ENCODE peak calls at places on chromosome 12, in four cellular contexts. L, V, F and B are unnamed samples. For H3K4me1, the result is how much of the 10 kb centered on the place peaks cover.

GRCh38 chr12:132395192-132395907 is 66.0 kb upstream of the GALNT9 start:
- DNase-seq in L (no peak), F (no peak), V (no peak), B (no peak)

GRCh38 chr12:27901959-27902358 is 70.6 kb downstream of the PTHLH start:
- DNase-seq in V (no peak), L (no peak), F (no peak), B (peak)

GRCh38 chr12:1846421-1847405 is 26.3 kb downstream of the LRTM2 start:
- DNase-seq in V (no peak), F (no peak), L (no peak), B (no peak)

GRCh38 chr12:94427520-94428381 is 31.9 kb downstream of the CEP83 start:
- DNase-seq in V (no peak), L (peak), F (no peak), B (peak)

GRCh38 chr12:52007158-52007921 is 594 bp downstream of the TAMALIN start:
- DNase-seq in L (peak), V (no peak), F (no peak), B (peak)

GRCh38 chr12:26239508-26240328 is 44.3 kb downstream of the SSPN start:
- DNase-seq in F (peak), L (no peak), V (peak), B (peak)

GRCh38 chr12:55931780-55932545 is 1.0 kb downstream of the DGKA start:
- DNase-seq in V (no peak), L (peak), F (no peak), B (peak)

GRCh38 chr12:1720494-1720893 is 29.6 kb downstream of the ADIPOR2 start:
- DNase-seq in V (no peak), F (no peak), L (no peak), B (no peak)

GRCh38 chr12:5246196-5246595 is 185.7 kb upstream of the NTF3 start:
- DNase-seq in F (no peak), L (no peak), V (no peak), B (no peak)

GRCh38 chr12:6547987-6548386 is 7.9 kb downstream of the IFFO1 start:
- DNase-seq in L (no peak), V (no peak), F (no peak), B (no peak)

GRCh38 chr12:93060071-93060665 is 131.1 kb upstream of the EEA1 start:
- DNase-seq in F (no peak), V (no peak), L (no peak), B (no peak)

DNA sequence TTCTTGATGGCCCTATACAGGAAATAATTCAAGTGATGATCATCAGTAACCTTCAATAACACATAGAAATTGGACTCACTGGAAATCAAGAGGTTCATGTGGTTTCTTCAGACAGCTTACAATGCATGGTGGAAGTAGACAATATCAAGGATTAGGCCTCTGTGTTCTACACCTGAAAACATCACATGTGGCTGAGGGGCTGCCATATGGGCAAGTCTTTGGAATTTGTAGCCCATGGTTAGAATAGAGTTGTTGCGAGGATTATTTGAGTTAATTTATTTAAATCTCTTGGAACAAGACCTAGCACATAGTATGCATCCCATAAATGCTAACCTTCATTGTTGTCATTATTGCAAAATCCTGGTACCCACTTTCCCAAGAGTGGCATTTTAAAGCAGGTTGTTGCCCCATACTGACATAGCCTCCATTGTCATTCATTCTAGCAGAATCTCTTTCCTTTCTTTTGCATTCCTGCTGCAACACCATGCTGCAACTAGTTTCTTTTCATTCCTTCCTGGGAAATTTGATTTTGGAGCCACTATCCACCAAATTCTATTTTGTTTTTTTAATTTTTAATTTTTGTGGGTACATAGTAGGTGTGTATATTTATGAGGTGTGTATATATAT is 352.7 kb upstream of the NAV3 start:
- DNase-seq in V (no peak), L (no peak), F (no peak), B (no peak)
- H3K4me1 ChIP-seq in V (under half), L (under half), F (under half), B (under half)

GRCh38 chr12:98799411-98799810 is 154.3 kb downstream of the APAF1 start:
- DNase-seq in L (no peak), V (peak), F (no peak), B (no peak)

GRCh38 chr12:98793121-98793520 is 148.0 kb downstream of the APAF1 start:
- DNase-seq in F (no peak), L (no peak), V (no peak), B (no peak)

GRCh38 chr12:98796745-98797144 is 151.7 kb downstream of the APAF1 start:
- DNase-seq in L (no peak), V (no peak), F (no peak), B (no peak)

GRCh38 chr12:98799822-98800221 is 154.7 kb downstream of the APAF1 start:
- DNase-seq in V (no peak), L (no peak), F (no peak), B (no peak)

GRCh38 chr12:98797200-98797599 is 152.1 kb downstream of the APAF1 start:
- DNase-seq in L (no peak), F (no peak), V (no peak), B (no peak)
- H3K4me1 ChIP-seq in L (under half), F (under half), V (under half), B (under half)

GRCh38 chr12:49345840-49346658 is 639 bp upstream of the DNAJC22 start:
- DNase-seq in F (no peak), V (no peak), L (no peak), B (no peak)
- H3K4me1 ChIP-seq in F (half or more), V (half or more), L (under half), B (under half)

GRCh38 chr12:111447571-111448265 is 42.0 kb downstream of the SH2B3 start:
- DNase-seq in V (no peak), F (no peak), L (peak), B (no peak)

GRCh38 chr12:111445311-111446043 is 39.8 kb downstream of the SH2B3 start:
- DNase-seq in V (no peak), F (no peak), L (no peak), B (no peak)

GRCh38 chr12:111446631-111447570 is 41.2 kb downstream of the SH2B3 start:
- DNase-seq in L (peak), F (no peak), V (no peak), B (no peak)

GRCh38 chr12:111444706-111445310 is 39.1 kb downstream of the SH2B3 start:
- DNase-seq in L (peak), V (no peak), F (no peak), B (peak)

GRCh38 chr12:111446044-111446581 is 40.4 kb downstream of the SH2B3 start:
- DNase-seq in L (peak), F (no peak), V (no peak), B (peak)
- H3K4me1 ChIP-seq in L (half or more), F (under half), V (under half), B (under half)

DNA sequence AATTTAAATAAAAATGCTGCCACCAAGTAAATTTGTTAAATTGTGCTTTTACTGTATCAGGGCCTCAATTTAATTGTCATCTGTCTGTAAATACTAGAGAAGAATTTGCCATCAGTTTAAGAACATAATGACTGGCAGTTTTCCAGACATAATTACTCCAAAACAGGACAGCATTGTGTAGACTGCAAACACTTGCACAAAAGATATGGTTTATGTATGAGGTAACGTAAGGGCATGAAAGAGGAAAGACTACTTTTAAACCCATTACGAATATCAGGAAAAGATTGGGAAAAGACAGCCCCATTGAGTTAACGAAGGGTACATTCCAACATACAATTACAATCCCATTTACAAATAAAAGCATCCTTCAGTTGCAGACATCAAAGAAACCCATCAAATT is 59.8 kb upstream of the KRR1 start:
- DNase-seq in L (peak), F (no peak), V (no peak), B (no peak)
- H3K4me1 ChIP-seq in L (under half), F (under half), V (under half), B (under half)